ENCODE peak calls at places on chromosomes 7 and 10, in five cellular contexts. O, D, V, S and L are unnamed samples.

GRCh38 chr10:80464557-80465466 is 10.7 kb downstream of the TSPAN14 start:
- DNase-seq in O (no peak), S (peak), D (no peak), V (no peak), L (no peak)

GRCh38 chr10:74502963-74503608 is 323.3 kb upstream of the KAT6B start:
- DNase-seq in D (no peak), S (no peak), O (no peak), V (peak), L (no peak)

GRCh38 chr10:102235991-102236390 is 5.3 kb downstream of the PITX3 start:
- DNase-seq in S (no peak), D (no peak), V (no peak), O (no peak), L (no peak)

GRCh38 chr10:84264611-84265141 is 19.8 kb downstream of the RGR start:
- DNase-seq in V (peak), S (peak), O (peak), D (peak), L (peak)

GRCh38 chr10:77768046-77768445 is 130.4 kb upstream of the KCNMA1 start:
- DNase-seq in D (no peak), O (no peak), S (no peak), V (no peak), L (no peak)

GRCh38 chr7:47514818-47515217 is 67.1 kb downstream of the TNS3 start:
- DNase-seq in V (no peak), S (no peak), D (no peak), O (no peak), L (no peak)

GRCh38 chr7:134513169-134513752 is 14.1 kb upstream of the AKR1B10 start:
- DNase-seq in O (peak), V (peak), D (peak), S (peak), L (peak)

GRCh38 chr10:70810967-70811366 is 4.8 kb upstream of the SGPL1 start:
- DNase-seq in D (no peak), S (no peak), O (no peak), V (no peak), L (no peak)

GRCh38 chr7:116400526-116400925 is 99.0 kb upstream of the CAV2 start:
- DNase-seq in V (peak), O (no peak), D (no peak), S (no peak), L (no peak)

GRCh38 chr10:125817318-125817946 is 5.6 kb downstream of the UROS start:
- DNase-seq in S (no peak), D (no peak), V (no peak), O (no peak), L (no peak)

GRCh38 chr7:137970263-137970975 is 31.5 kb downstream of the CREB3L2 start:
- DNase-seq in S (no peak), D (no peak), V (no peak), O (no peak), L (no peak)

GRCh38 chr10:15181576-15182156 is 13.2 kb upstream of the NMT2 start:
- DNase-seq in D (no peak), S (no peak), O (no peak), V (no peak), L (no peak)

GRCh38 chr10:103676851-103677417 is 178.4 kb downstream of the SH3PXD2A start:
- DNase-seq in V (no peak), D (no peak), O (no peak), S (no peak), L (no peak)

GRCh38 chr7:39589323-39590111 is 23.3 kb downstream of the YAE1 start:
- DNase-seq in S (no peak), D (peak), O (peak), V (peak), L (no peak)

GRCh38 chr7:136339464-136339863 is 362.3 kb upstream of the MTPN start:
- DNase-seq in D (no peak), V (no peak), O (no peak), S (no peak), L (no peak)